ENCODE peak calls at places on chromosome 5, in five cellular contexts. One of them, this sample, is unnamed.

GRCh38 chr5:62931081-62931480 is 352.5 kb downstream of the LRRC70 start:
- DNase-seq in trophoblast cell: no peak
- DNase-seq in IMR-90: no peak
- DNase-seq in H1: no peak
- DNase-seq in mesenchymal stem cell: no peak
- DNase-seq in this sample: no peak

GRCh38 chr5:20601678-20602100 is 613.7 kb upstream of the CDH18 start:
- DNase-seq in IMR-90: no peak
- DNase-seq in mesenchymal stem cell: peak
- DNase-seq in trophoblast cell: no peak
- DNase-seq in H1: peak
- DNase-seq in this sample: no peak

GRCh38 chr5:138668451-138668850 is 84.8 kb upstream of the CTNNA1 start:
- DNase-seq in mesenchymal stem cell: no peak
- DNase-seq in H1: no peak
- DNase-seq in trophoblast cell: no peak
- DNase-seq in IMR-90: no peak
- DNase-seq in this sample: no peak

GRCh38 chr5:14417232-14417730 is 164.3 kb upstream of the OTULINL start:
- DNase-seq in mesenchymal stem cell: peak
- DNase-seq in trophoblast cell: no peak
- DNase-seq in H1: no peak
- DNase-seq in IMR-90: peak
- DNase-seq in this sample: no peak

GRCh38 chr5:126124706-126125345 is 298.4 kb upstream of the GRAMD2B start:
- DNase-seq in trophoblast cell: no peak
- DNase-seq in IMR-90: peak
- DNase-seq in mesenchymal stem cell: peak
- DNase-seq in H1: no peak
- DNase-seq in this sample: no peak

GRCh38 chr5:77621440-77621839 is 17.1 kb downstream of the OTP start:
- DNase-seq in H1: no peak
- DNase-seq in trophoblast cell: no peak
- DNase-seq in IMR-90: no peak
- DNase-seq in mesenchymal stem cell: no peak
- DNase-seq in this sample: no peak

GRCh38 chr5:179266291-179267070 is 78.8 kb downstream of the ADAMTS2 start:
- DNase-seq in IMR-90: no peak
- DNase-seq in mesenchymal stem cell: no peak
- DNase-seq in trophoblast cell: peak
- DNase-seq in H1: no peak
- DNase-seq in this sample: no peak

GRCh38 chr5:158463188-158463587 is 604.2 kb upstream of the CLINT1 start:
- DNase-seq in mesenchymal stem cell: no peak
- DNase-seq in H1: no peak
- DNase-seq in IMR-90: peak
- DNase-seq in trophoblast cell: no peak
- DNase-seq in this sample: no peak

GRCh38 chr5:55030220-55030619 is 6.2 kb downstream of the GZMK start:
- DNase-seq in mesenchymal stem cell: no peak
- DNase-seq in H1: no peak
- DNase-seq in trophoblast cell: no peak
- DNase-seq in IMR-90: no peak
- DNase-seq in this sample: peak

GRCh38 chr5:71816307-71816706 is 97.2 kb downstream of the CARTPT start:
- DNase-seq in mesenchymal stem cell: no peak
- DNase-seq in IMR-90: no peak
- DNase-seq in H1: no peak
- DNase-seq in trophoblast cell: no peak
- DNase-seq in this sample: no peak

GRCh38 chr5:125199968-125200841 is 453.8 kb upstream of the ZNF608 start:
- DNase-seq in mesenchymal stem cell: peak
- DNase-seq in trophoblast cell: no peak
- DNase-seq in IMR-90: no peak
- DNase-seq in H1: no peak
- DNase-seq in this sample: no peak

GRCh38 chr5:31531543-31531887 is 378 bp downstream of the DROSHA start:
- DNase-seq in H1: no peak
- DNase-seq in trophoblast cell: no peak
- DNase-seq in IMR-90: no peak
- DNase-seq in mesenchymal stem cell: peak
- DNase-seq in this sample: no peak

GRCh38 chr5:53403758-53404157 is 76.7 kb upstream of the FST start:
- DNase-seq in H1: no peak
- DNase-seq in trophoblast cell: no peak
- DNase-seq in mesenchymal stem cell: peak
- DNase-seq in IMR-90: peak
- DNase-seq in this sample: no peak

GRCh38 chr5:179237770-179238627 is 107.3 kb downstream of the ADAMTS2 start:
- DNase-seq in trophoblast cell: no peak
- DNase-seq in H1: no peak
- DNase-seq in IMR-90: no peak
- DNase-seq in mesenchymal stem cell: no peak
- DNase-seq in this sample: no peak

DNA sequence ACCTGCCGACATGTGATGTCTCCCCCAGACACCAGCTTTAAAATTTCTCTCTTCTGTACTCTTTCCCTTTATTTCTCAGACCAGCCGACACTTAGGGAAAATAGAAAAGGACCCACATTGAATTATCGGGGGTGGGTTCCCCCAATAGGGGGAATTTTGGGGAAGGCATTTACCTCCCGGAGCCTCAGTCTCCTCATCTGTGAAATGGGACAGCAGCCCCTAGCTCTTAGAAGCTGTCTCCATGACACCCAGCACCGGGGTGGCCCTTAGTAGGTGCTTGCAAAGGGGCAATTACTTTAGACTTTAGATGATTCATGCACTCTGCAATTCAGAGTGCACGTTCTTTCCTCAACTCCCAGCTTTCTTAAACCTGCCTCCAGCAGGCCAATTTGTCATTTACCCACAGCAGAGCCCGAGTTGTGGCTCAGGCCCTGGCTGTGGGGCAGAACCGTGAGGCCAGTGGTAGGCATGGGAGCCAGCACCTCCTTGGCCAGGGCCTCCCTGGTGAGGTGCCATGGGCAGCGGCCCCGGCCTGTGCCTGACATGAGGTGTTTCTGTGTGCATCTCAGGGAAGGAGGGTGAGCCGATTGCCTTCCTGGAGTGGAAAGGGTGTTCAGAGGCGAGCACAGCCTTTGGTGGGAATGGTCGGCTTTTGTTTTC is 51.7 kb downstream of the SH3PXD2B start:
- DNase-seq in mesenchymal stem cell: no peak
- DNase-seq in trophoblast cell: no peak
- DNase-seq in H1: no peak
- DNase-seq in IMR-90: no peak
- DNase-seq in this sample: no peak
- H4K91ac ChIP-seq in mesenchymal stem cell: peak
- H4K91ac ChIP-seq in trophoblast cell: peak
- H4K91ac ChIP-seq in H1: peak
- H4K91ac ChIP-seq in IMR-90: peak
- H4K91ac ChIP-seq in this sample: no peak

GRCh38 chr5:139711852-139712171 is 63.7 kb downstream of the CXXC5 start:
- DNase-seq in H1: no peak
- DNase-seq in IMR-90: no peak
- DNase-seq in trophoblast cell: no peak
- DNase-seq in mesenchymal stem cell: no peak
- DNase-seq in this sample: no peak
- H3K4me3 ChIP-seq in H1: peak
- H3K4me3 ChIP-seq in IMR-90: no peak
- H3K4me3 ChIP-seq in trophoblast cell: no peak
- H3K4me3 ChIP-seq in mesenchymal stem cell: peak
- H3K4me3 ChIP-seq in this sample: peak

GRCh38 chr5:141001854-141002666 is 35.8 kb downstream of the PCDHAC2 start:
- DNase-seq in IMR-90: no peak
- DNase-seq in H1: peak
- DNase-seq in trophoblast cell: no peak
- DNase-seq in mesenchymal stem cell: peak
- DNase-seq in this sample: peak
- H4K91ac ChIP-seq in IMR-90: no peak
- H4K91ac ChIP-seq in H1: peak
- H4K91ac ChIP-seq in trophoblast cell: no peak
- H4K91ac ChIP-seq in mesenchymal stem cell: no peak
- H4K91ac ChIP-seq in this sample: no peak

GRCh38 chr5:149452007-149452664 is 73.0 kb upstream of the IL17B start:
- DNase-seq in H1: no peak
- DNase-seq in IMR-90: peak
- DNase-seq in mesenchymal stem cell: peak
- DNase-seq in trophoblast cell: peak
- DNase-seq in this sample: no peak
- H3K4me3 ChIP-seq in H1: no peak
- H3K4me3 ChIP-seq in IMR-90: no peak
- H3K4me3 ChIP-seq in mesenchymal stem cell: no peak
- H3K4me3 ChIP-seq in trophoblast cell: no peak
- H3K4me3 ChIP-seq in this sample: peak

GRCh38 chr5:150904479-150905311 is at the start of gene ZNF300:
- DNase-seq in IMR-90: peak
- DNase-seq in trophoblast cell: peak
- DNase-seq in H1: peak
- DNase-seq in mesenchymal stem cell: peak
- DNase-seq in this sample: peak

GRCh38 chr5:150901446-150901845 is 3.3 kb downstream of the ZNF300 start:
- DNase-seq in mesenchymal stem cell: no peak
- DNase-seq in IMR-90: no peak
- DNase-seq in trophoblast cell: no peak
- DNase-seq in H1: no peak
- DNase-seq in this sample: no peak

DNA sequence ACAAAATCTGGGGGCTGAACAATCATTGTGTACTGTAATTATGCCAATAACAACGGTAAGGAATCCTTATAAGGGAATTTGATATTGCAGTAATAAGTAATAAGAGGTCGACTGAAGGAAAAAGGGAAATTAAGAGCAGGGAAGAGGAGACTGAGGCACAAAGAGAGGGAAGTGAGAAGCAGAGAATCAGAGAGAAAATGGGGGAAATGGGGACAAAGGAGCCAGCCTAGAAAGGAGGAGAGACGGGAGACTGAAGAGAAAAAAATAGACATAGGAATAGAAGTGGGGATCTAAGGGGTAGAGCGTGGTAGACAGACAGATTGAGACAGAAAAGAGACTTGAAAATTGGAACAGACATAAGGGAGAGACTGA is 518 bp upstream of the ZNF300 start:
- DNase-seq in mesenchymal stem cell: no peak
- DNase-seq in H1: no peak
- DNase-seq in IMR-90: no peak
- DNase-seq in trophoblast cell: no peak
- DNase-seq in this sample: no peak
- H4K91ac ChIP-seq in mesenchymal stem cell: no peak
- H4K91ac ChIP-seq in H1: peak
- H4K91ac ChIP-seq in IMR-90: no peak
- H4K91ac ChIP-seq in trophoblast cell: no peak
- H4K91ac ChIP-seq in this sample: no peak

GRCh38 chr5:176685010-176685409 is 37.7 kb downstream of the TSPAN17 start:
- DNase-seq in H1: no peak
- DNase-seq in mesenchymal stem cell: no peak
- DNase-seq in trophoblast cell: no peak
- DNase-seq in IMR-90: no peak
- DNase-seq in this sample: no peak
- H3K4me3 ChIP-seq in H1: no peak
- H3K4me3 ChIP-seq in mesenchymal stem cell: no peak
- H3K4me3 ChIP-seq in trophoblast cell: no peak
- H3K4me3 ChIP-seq in IMR-90: no peak
- H3K4me3 ChIP-seq in this sample: no peak

GRCh38 chr5:40834849-40835787 is at the start of gene RPL37:
- DNase-seq in trophoblast cell: peak
- DNase-seq in IMR-90: peak
- DNase-seq in H1: peak
- DNase-seq in mesenchymal stem cell: peak
- DNase-seq in this sample: peak
- H4K91ac ChIP-seq in trophoblast cell: peak
- H4K91ac ChIP-seq in IMR-90: peak
- H4K91ac ChIP-seq in H1: peak
- H4K91ac ChIP-seq in mesenchymal stem cell: peak
- H4K91ac ChIP-seq in this sample: no peak

GRCh38 chr5:76325876-76326491 is 77.1 kb upstream of the IQGAP2 start:
- DNase-seq in trophoblast cell: no peak
- DNase-seq in IMR-90: no peak
- DNase-seq in H1: no peak
- DNase-seq in mesenchymal stem cell: no peak
- DNase-seq in this sample: no peak
- H3K4me3 ChIP-seq in trophoblast cell: no peak
- H3K4me3 ChIP-seq in IMR-90: no peak
- H3K4me3 ChIP-seq in H1: no peak
- H3K4me3 ChIP-seq in mesenchymal stem cell: no peak
- H3K4me3 ChIP-seq in this sample: no peak

GRCh38 chr5:156406023-156406422 is 79.1 kb downstream of the SGCD start:
- DNase-seq in H1: no peak
- DNase-seq in mesenchymal stem cell: no peak
- DNase-seq in IMR-90: no peak
- DNase-seq in trophoblast cell: no peak
- DNase-seq in this sample: no peak

GRCh38 chr5:156401802-156402201 is 74.8 kb downstream of the SGCD start:
- DNase-seq in IMR-90: no peak
- DNase-seq in H1: no peak
- DNase-seq in mesenchymal stem cell: no peak
- DNase-seq in trophoblast cell: no peak
- DNase-seq in this sample: no peak

GRCh38 chr5:156400542-156400941 is 73.6 kb downstream of the SGCD start:
- DNase-seq in IMR-90: peak
- DNase-seq in H1: no peak
- DNase-seq in mesenchymal stem cell: no peak
- DNase-seq in trophoblast cell: no peak
- DNase-seq in this sample: no peak

GRCh38 chr5:156399323-156399722 is 72.4 kb downstream of the SGCD start:
- DNase-seq in mesenchymal stem cell: no peak
- DNase-seq in trophoblast cell: no peak
- DNase-seq in H1: no peak
- DNase-seq in IMR-90: no peak
- DNase-seq in this sample: no peak

GRCh38 chr5:156402387-156402921 is 75.5 kb downstream of the SGCD start:
- DNase-seq in trophoblast cell: no peak
- DNase-seq in mesenchymal stem cell: peak
- DNase-seq in IMR-90: no peak
- DNase-seq in H1: peak
- DNase-seq in this sample: peak
- H4K91ac ChIP-seq in trophoblast cell: no peak
- H4K91ac ChIP-seq in mesenchymal stem cell: no peak
- H4K91ac ChIP-seq in IMR-90: no peak
- H4K91ac ChIP-seq in H1: no peak
- H4K91ac ChIP-seq in this sample: no peak